ENCODE peak calls at places on chromosomes 12 and 14, in nine cellular contexts. D is A549, P is sigmoid colon, U is tibial nerve, T is GM12878, B is upper lobe of left lung, L is ovary, W is H1, H is stomach. G is an unnamed sample.

GRCh38 chr12:3602488-3602887 is 111.5 kb downstream of the PRMT8 start:
- DNase-seq in B (no peak), L (no peak), D (no peak), W (no peak), P (no peak), U (no peak), T (no peak), H (no peak), G (no peak)

GRCh38 chr14:22812744-22813143 is 2.5 kb downstream of the SLC7A7 start:
- DNase-seq in H (no peak), T (no peak), W (no peak), P (no peak), U (no peak), D (no peak), L (no peak), B (no peak), G (no peak)

GRCh38 chr12:15979096-15980091 is 68.3 kb downstream of the DERA start:
- DNase-seq in D (peak; percentile 32), W (no peak), P (no peak), L (no peak), H (no peak), T (no peak), B (peak; percentile 14), U (no peak), G (no peak)

GRCh38 chr12:58142991-58143390 is 201.6 kb downstream of the ATP23 start:
- DNase-seq in U (no peak), B (no peak), P (no peak), D (no peak), W (no peak), L (no peak), T (no peak), H (no peak), G (no peak)

GRCh38 chr14:61476105-61476736 is 154.8 kb downstream of the PRKCH start:
- DNase-seq in P (no peak), H (no peak), D (no peak), W (no peak), B (no peak), U (no peak), L (no peak), T (no peak), G (no peak)

GRCh38 chr14:50039734-50040400 is 76.5 kb downstream of the VCPKMT start:
- DNase-seq in T (no peak), P (no peak), U (no peak), L (no peak), H (no peak), W (no peak), D (peak; percentile 38), B (no peak), G (peak; percentile 76)

GRCh38 chr12:23204933-23205778 is 580.2 kb downstream of the ETNK1 start:
- DNase-seq in L (no peak), B (no peak), T (peak; percentile 27), D (peak; percentile 57), H (no peak), P (no peak), U (no peak), W (no peak), G (no peak)

GRCh38 chr12:2094597-2094996 is 41.8 kb downstream of the CACNA1C start:
- DNase-seq in P (no peak), D (no peak), W (no peak), B (no peak), U (no peak), L (no peak), T (no peak), H (no peak), G (no peak)

GRCh38 chr12:5624873-5625272 is 193.0 kb downstream of the NTF3 start:
- DNase-seq in T (no peak), U (no peak), H (no peak), P (no peak), W (no peak), D (no peak), L (no peak), B (no peak), G (no peak)

GRCh38 chr14:34911209-34912150 is 36.3 kb upstream of the BAZ1A start:
- DNase-seq in B (no peak), P (no peak), D (no peak), W (no peak), T (no peak), L (no peak), H (no peak), U (no peak), G (no peak)

GRCh38 chr12:47017901-47018479 is 61.4 kb upstream of the PCED1B start:
- DNase-seq in U (no peak), D (peak; percentile 85), W (no peak), B (no peak), P (no peak), H (no peak), L (no peak), T (no peak), G (no peak)

GRCh38 chr14:55075628-55076027 is 24.2 kb downstream of the MAPK1IP1L start:
- DNase-seq in B (no peak), W (no peak), P (no peak), H (no peak), T (no peak), D (no peak), U (no peak), L (no peak), G (no peak)

GRCh38 chr12:11677024-11677423 is 27.6 kb downstream of the ETV6 start:
- DNase-seq in T (no peak), L (no peak), W (no peak), B (no peak), P (no peak), H (no peak), D (no peak), U (no peak), G (no peak)

GRCh38 chr14:90263748-90264449 is 7.5 kb downstream of the PSMC1 start:
- DNase-seq in P (no peak), D (no peak), B (no peak), L (no peak), W (no peak), H (no peak), U (no peak), T (no peak), G (no peak)

GRCh38 chr14:68682166-68683103 is 110.4 kb downstream of the ZFP36L1 start:
- DNase-seq in H (no peak), L (no peak), P (peak; percentile 85), W (no peak), U (no peak), T (peak; percentile 48), B (no peak), D (peak; percentile 79), G (peak; percentile 45)

GRCh38 chr14:95354834-95355233 is 35.1 kb upstream of the CLMN start:
- DNase-seq in D (no peak), W (no peak), P (no peak), H (no peak), T (no peak), L (no peak), B (no peak), U (no peak), G (no peak)

GRCh38 chr14:95356245-95356850 is 36.6 kb upstream of the CLMN start:
- DNase-seq in W (no peak), H (no peak), L (no peak), T (no peak), P (no peak), B (no peak), U (no peak), D (no peak), G (peak; percentile 38)

GRCh38 chr14:95353007-95353406 is 33.3 kb upstream of the CLMN start:
- DNase-seq in H (no peak), U (no peak), P (no peak), T (no peak), D (no peak), L (no peak), W (no peak), B (no peak), G (no peak)

GRCh38 chr14:95353664-95354063 is 34.0 kb upstream of the CLMN start:
- DNase-seq in W (no peak), U (no peak), L (no peak), B (no peak), H (no peak), P (no peak), D (no peak), T (no peak), G (no peak)

GRCh38 chr14:95355422-95355821 is 35.7 kb upstream of the CLMN start:
- DNase-seq in B (no peak), D (no peak), W (no peak), U (no peak), P (no peak), T (no peak), H (no peak), L (no peak), G (no peak)
- TF ChIP-seq EP300 in B (no peak), D (no peak), W (no peak), U (no peak), P (no peak), T (no peak), H (no peak), L (no peak), G (no peak)

GRCh38 chr12:76666272-76666845 is 97.6 kb upstream of the ZDHHC17 start:
- DNase-seq in B (no peak), U (no peak), T (no peak), L (no peak), P (no peak), W (no peak), D (no peak), H (no peak), G (no peak)
- TF ChIP-seq EP300 in B (no peak), U (no peak), T (no peak), L (no peak), P (no peak), W (no peak), D (no peak), H (no peak), G (no peak)

DNA sequence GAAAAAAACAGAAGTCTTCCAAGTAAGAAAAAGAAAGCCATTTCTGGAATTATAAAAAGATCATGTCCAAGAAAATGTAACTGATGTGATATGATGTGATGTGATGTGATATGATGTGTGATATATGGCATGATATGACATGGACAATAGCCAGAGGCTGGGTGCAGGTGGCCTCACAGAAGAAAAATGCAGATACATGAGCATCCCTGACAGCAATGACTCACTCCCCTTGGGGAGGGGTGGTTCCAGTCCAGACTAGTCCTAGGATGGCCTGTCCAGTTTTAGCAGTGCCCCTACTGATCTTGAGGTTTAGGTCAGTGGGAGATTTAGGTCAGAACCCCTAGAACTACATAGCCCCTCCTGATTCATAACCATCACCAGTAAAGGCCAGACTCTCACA is 3.5 kb upstream of the RHOJ start:
- DNase-seq in D (no peak), H (no peak), B (no peak), U (no peak), L (no peak), W (no peak), T (no peak), P (no peak), G (no peak)
- TF ChIP-seq EP300 in D (no peak), H (no peak), B (no peak), U (no peak), L (no peak), W (no peak), T (no peak), P (no peak), G (no peak)

DNA sequence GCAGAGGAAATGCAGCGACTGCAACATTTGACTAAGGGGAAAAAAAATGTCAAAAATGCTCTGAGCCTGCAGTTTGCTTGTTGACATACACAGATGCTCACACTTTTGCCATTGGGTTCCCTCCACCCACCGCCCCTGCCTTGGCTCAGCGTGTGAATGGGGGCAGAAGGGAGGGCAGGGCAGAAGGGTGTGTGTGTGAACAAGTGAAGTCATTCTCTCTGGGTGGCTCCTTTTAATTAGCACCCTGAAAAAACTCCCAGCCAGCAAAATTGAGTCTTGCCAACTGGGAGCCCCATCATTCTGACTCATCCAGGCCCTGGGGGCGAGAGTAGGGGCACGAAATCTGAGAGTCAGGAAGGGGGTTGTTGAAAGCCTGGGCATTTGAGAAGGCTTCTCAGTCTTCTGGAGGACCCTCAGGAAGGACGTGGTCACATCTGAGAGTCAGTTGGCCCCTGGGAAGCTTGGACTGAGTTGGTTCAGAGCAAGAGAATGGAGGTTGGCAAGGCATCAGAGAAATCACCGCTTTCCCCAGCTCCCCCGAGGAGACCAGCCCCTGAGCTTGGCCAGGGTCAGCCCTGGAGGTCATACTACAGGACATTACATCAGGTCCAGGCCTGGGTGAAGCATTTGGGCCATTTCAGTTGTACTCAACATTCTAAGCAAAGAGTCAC is 22.6 kb upstream of the KRT78 start:
- DNase-seq in U (peak; percentile 46), H (peak; percentile 39), L (peak; percentile 60), B (no peak), P (no peak), W (no peak), T (no peak), D (peak; percentile 95), G (no peak)
- TF ChIP-seq EP300 in U (peak; percentile 93), H (no peak), L (no peak), B (no peak), P (no peak), W (no peak), T (no peak), D (peak; percentile 64), G (no peak)